ENCODE peak calls at places on chromosome 6, in five cellular contexts. One of them, this sample, is unnamed.

GRCh38 chr6:149938571-149939462 is 3.0 kb upstream of the ULBP2 start:
- DNase-seq in fibroblast of mammary gland: no peak
- DNase-seq in skeletal muscle cell: no peak
- DNase-seq in prostate gland: no peak
- DNase-seq in stomach: no peak
- DNase-seq in this sample: peak

GRCh38 chr6:20978176-20978614 is 443.9 kb downstream of the CDKAL1 start:
- DNase-seq in fibroblast of mammary gland: peak
- DNase-seq in skeletal muscle cell: peak
- DNase-seq in prostate gland: no peak
- DNase-seq in stomach: no peak
- DNase-seq in this sample: peak

GRCh38 chr6:160659562-160659961 is 4.5 kb downstream of the LPA start:
- DNase-seq in fibroblast of mammary gland: no peak
- DNase-seq in skeletal muscle cell: no peak
- DNase-seq in prostate gland: no peak
- DNase-seq in stomach: no peak
- DNase-seq in this sample: no peak

GRCh38 chr6:106692112-106692822 is 62.9 kb downstream of the QRSL1 start:
- DNase-seq in fibroblast of mammary gland: peak
- DNase-seq in skeletal muscle cell: peak
- DNase-seq in prostate gland: peak
- DNase-seq in stomach: peak
- DNase-seq in this sample: peak

GRCh38 chr6:34130870-34131269 is 15.0 kb downstream of the GRM4 start:
- DNase-seq in fibroblast of mammary gland: no peak
- DNase-seq in skeletal muscle cell: no peak
- DNase-seq in prostate gland: no peak
- DNase-seq in stomach: no peak
- DNase-seq in this sample: no peak

GRCh38 chr6:94478178-94479140 is 1059.1 kb upstream of the EPHA7 start:
- DNase-seq in fibroblast of mammary gland: no peak
- DNase-seq in skeletal muscle cell: no peak
- DNase-seq in prostate gland: no peak
- DNase-seq in stomach: no peak
- DNase-seq in this sample: no peak

GRCh38 chr6:150894935-150895686 is 29.6 kb downstream of the MTHFD1L start:
- DNase-seq in fibroblast of mammary gland: peak
- DNase-seq in skeletal muscle cell: no peak
- DNase-seq in prostate gland: no peak
- DNase-seq in stomach: no peak
- DNase-seq in this sample: no peak

GRCh38 chr6:136031982-136032381 is 180.5 kb downstream of the PDE7B start:
- DNase-seq in fibroblast of mammary gland: peak
- DNase-seq in skeletal muscle cell: no peak
- DNase-seq in prostate gland: no peak
- DNase-seq in stomach: no peak
- DNase-seq in this sample: no peak

GRCh38 chr6:169930799-169931198 is 179.4 kb downstream of the ERMARD start:
- DNase-seq in fibroblast of mammary gland: no peak
- DNase-seq in skeletal muscle cell: no peak
- DNase-seq in prostate gland: no peak
- DNase-seq in stomach: no peak
- DNase-seq in this sample: no peak

GRCh38 chr6:33375143-33375649 is 16.4 kb upstream of the KIFC1 start:
- DNase-seq in fibroblast of mammary gland: peak
- DNase-seq in skeletal muscle cell: peak
- DNase-seq in prostate gland: peak
- DNase-seq in stomach: peak
- DNase-seq in this sample: peak

GRCh38 chr6:68915591-68915990 is 280.5 kb downstream of the ADGRB3 start:
- DNase-seq in fibroblast of mammary gland: no peak
- DNase-seq in skeletal muscle cell: no peak
- DNase-seq in prostate gland: no peak
- DNase-seq in stomach: no peak
- DNase-seq in this sample: no peak

GRCh38 chr6:162055365-162055764 is 672.2 kb downstream of the PRKN start:
- DNase-seq in fibroblast of mammary gland: no peak
- DNase-seq in skeletal muscle cell: no peak
- DNase-seq in prostate gland: no peak
- DNase-seq in stomach: no peak
- DNase-seq in this sample: no peak

GRCh38 chr6:797479-798077 is 104.6 kb upstream of the EXOC2 start:
- DNase-seq in fibroblast of mammary gland: peak
- DNase-seq in skeletal muscle cell: peak
- DNase-seq in prostate gland: peak
- DNase-seq in stomach: peak
- DNase-seq in this sample: peak

GRCh38 chr6:162856885-162857284 is 129.1 kb downstream of the PACRG start:
- DNase-seq in fibroblast of mammary gland: peak
- DNase-seq in skeletal muscle cell: peak
- DNase-seq in prostate gland: peak
- DNase-seq in stomach: no peak
- DNase-seq in this sample: peak

DNA sequence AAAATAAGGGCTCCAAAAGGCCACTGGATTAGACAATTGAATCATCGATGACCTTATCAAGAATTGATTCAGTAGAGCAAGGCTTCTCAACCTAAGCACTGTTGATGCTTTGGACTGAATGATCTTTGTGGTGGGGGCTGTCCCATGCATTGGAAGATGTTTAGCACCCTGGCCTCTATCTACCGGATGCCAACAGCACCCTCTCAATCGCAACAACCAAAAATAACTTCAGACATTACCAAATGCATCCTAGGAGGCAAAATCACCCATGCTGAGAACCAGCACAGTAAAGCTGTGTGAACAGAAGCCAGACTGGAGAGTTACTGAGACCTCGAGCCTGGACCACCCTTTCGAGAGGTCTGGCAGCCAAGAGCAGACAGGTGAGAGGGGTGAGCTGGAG is 67.5 kb downstream of the TBC1D7 start:
- DNase-seq in fibroblast of mammary gland: no peak
- DNase-seq in skeletal muscle cell: no peak
- DNase-seq in prostate gland: no peak
- DNase-seq in stomach: no peak
- DNase-seq in this sample: no peak
- H3K4me3 ChIP-seq in fibroblast of mammary gland: no peak
- H3K4me3 ChIP-seq in skeletal muscle cell: no peak
- H3K4me3 ChIP-seq in prostate gland: no peak
- H3K4me3 ChIP-seq in stomach: no peak
- H3K4me3 ChIP-seq in this sample: no peak

GRCh38 chr6:119344306-119344705 is 5.3 kb downstream of the MAN1A1 start:
- DNase-seq in fibroblast of mammary gland: no peak
- DNase-seq in skeletal muscle cell: no peak
- DNase-seq in prostate gland: no peak
- DNase-seq in stomach: no peak
- DNase-seq in this sample: no peak

GRCh38 chr6:119346914-119347313 is 2.6 kb downstream of the MAN1A1 start:
- DNase-seq in fibroblast of mammary gland: no peak
- DNase-seq in skeletal muscle cell: no peak
- DNase-seq in prostate gland: no peak
- DNase-seq in stomach: no peak
- DNase-seq in this sample: no peak

GRCh38 chr6:119343573-119344146 is 5.9 kb downstream of the MAN1A1 start:
- DNase-seq in fibroblast of mammary gland: no peak
- DNase-seq in skeletal muscle cell: no peak
- DNase-seq in prostate gland: no peak
- DNase-seq in stomach: no peak
- DNase-seq in this sample: no peak

GRCh38 chr6:119346450-119346849 is 3.1 kb downstream of the MAN1A1 start:
- DNase-seq in fibroblast of mammary gland: no peak
- DNase-seq in skeletal muscle cell: no peak
- DNase-seq in prostate gland: no peak
- DNase-seq in stomach: no peak
- DNase-seq in this sample: no peak

GRCh38 chr6:119345114-119345513 is 4.4 kb downstream of the MAN1A1 start:
- DNase-seq in fibroblast of mammary gland: no peak
- DNase-seq in skeletal muscle cell: no peak
- DNase-seq in prostate gland: no peak
- DNase-seq in stomach: no peak
- DNase-seq in this sample: no peak
- H3K4me3 ChIP-seq in fibroblast of mammary gland: no peak
- H3K4me3 ChIP-seq in skeletal muscle cell: no peak
- H3K4me3 ChIP-seq in prostate gland: no peak
- H3K4me3 ChIP-seq in stomach: no peak
- H3K4me3 ChIP-seq in this sample: no peak

GRCh38 chr6:90586675-90587638 is at the start of gene MAP3K7:
- DNase-seq in fibroblast of mammary gland: peak
- DNase-seq in skeletal muscle cell: peak
- DNase-seq in prostate gland: peak
- DNase-seq in stomach: peak
- DNase-seq in this sample: peak

GRCh38 chr6:90578894-90579549 is 7.8 kb downstream of the MAP3K7 start:
- DNase-seq in fibroblast of mammary gland: no peak
- DNase-seq in skeletal muscle cell: no peak
- DNase-seq in prostate gland: no peak
- DNase-seq in stomach: no peak
- DNase-seq in this sample: no peak

GRCh38 chr6:90583783-90584481 is 2.9 kb downstream of the MAP3K7 start:
- DNase-seq in fibroblast of mammary gland: no peak
- DNase-seq in skeletal muscle cell: no peak
- DNase-seq in prostate gland: no peak
- DNase-seq in stomach: no peak
- DNase-seq in this sample: no peak

GRCh38 chr6:90583179-90583578 is 3.7 kb downstream of the MAP3K7 start:
- DNase-seq in fibroblast of mammary gland: peak
- DNase-seq in skeletal muscle cell: no peak
- DNase-seq in prostate gland: no peak
- DNase-seq in stomach: no peak
- DNase-seq in this sample: no peak

DNA sequence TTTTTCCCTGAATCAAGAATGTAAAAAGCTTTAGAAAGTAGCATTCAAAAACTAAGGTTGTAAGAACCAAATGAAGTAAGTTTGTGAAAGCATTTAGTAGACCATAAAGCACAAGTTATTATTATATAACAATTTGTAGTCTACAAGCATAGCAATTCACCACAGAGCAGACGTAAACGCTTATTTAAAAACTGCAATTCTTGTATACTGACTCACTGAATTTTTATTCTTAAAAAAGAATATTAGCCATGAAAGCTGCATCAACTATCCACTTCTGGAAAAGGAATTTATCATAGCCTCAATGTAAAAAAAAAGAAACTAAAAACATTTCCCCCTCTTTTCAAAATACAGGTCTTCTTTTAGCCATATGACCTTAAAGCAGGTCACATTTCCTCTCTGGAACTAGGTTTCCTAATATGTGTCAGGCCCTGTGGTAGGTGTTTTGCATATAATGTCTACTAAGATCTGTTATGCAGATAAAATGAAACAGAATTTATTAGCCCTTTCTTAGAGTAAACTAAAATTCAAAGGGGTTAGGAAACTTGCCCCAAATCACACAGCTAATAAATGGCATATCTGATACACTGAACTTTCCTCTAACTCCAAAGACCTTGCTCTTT is 2.1 kb downstream of the MAP3K7 start:
- DNase-seq in fibroblast of mammary gland: no peak
- DNase-seq in skeletal muscle cell: no peak
- DNase-seq in prostate gland: no peak
- DNase-seq in stomach: no peak
- DNase-seq in this sample: no peak
- H3K4me3 ChIP-seq in fibroblast of mammary gland: peak
- H3K4me3 ChIP-seq in skeletal muscle cell: peak
- H3K4me3 ChIP-seq in prostate gland: no peak
- H3K4me3 ChIP-seq in stomach: no peak
- H3K4me3 ChIP-seq in this sample: no peak

DNA sequence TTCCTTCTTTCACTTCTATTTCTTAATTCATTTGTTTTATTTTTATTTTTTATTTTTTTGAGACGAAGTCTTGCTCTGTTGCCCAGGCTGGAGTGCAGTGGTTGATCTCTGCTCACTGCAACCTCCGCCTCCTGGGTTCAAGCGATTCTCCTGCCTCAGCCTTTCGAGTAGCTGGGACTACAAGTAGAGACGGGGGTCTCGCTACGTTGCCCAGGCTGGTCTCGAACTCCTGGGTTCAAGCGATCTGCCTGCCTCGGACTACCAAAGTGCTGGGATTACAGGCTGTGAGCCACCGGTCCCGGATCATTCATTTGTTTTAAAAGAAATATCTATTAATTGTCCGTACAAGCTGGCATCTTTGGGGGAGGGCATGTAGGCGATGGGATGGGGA is 487 bp upstream of the NFKBIE start:
- DNase-seq in fibroblast of mammary gland: no peak
- DNase-seq in skeletal muscle cell: no peak
- DNase-seq in prostate gland: no peak
- DNase-seq in stomach: no peak
- DNase-seq in this sample: no peak
- H3K4me3 ChIP-seq in fibroblast of mammary gland: no peak
- H3K4me3 ChIP-seq in skeletal muscle cell: peak
- H3K4me3 ChIP-seq in prostate gland: peak
- H3K4me3 ChIP-seq in stomach: peak
- H3K4me3 ChIP-seq in this sample: peak

GRCh38 chr6:109484161-109484560 is 1.1 kb upstream of the ZBTB24 start:
- DNase-seq in fibroblast of mammary gland: peak
- DNase-seq in skeletal muscle cell: no peak
- DNase-seq in prostate gland: no peak
- DNase-seq in stomach: no peak
- DNase-seq in this sample: no peak
- H3K4me3 ChIP-seq in fibroblast of mammary gland: no peak
- H3K4me3 ChIP-seq in skeletal muscle cell: no peak
- H3K4me3 ChIP-seq in prostate gland: no peak
- H3K4me3 ChIP-seq in stomach: no peak
- H3K4me3 ChIP-seq in this sample: no peak

DNA sequence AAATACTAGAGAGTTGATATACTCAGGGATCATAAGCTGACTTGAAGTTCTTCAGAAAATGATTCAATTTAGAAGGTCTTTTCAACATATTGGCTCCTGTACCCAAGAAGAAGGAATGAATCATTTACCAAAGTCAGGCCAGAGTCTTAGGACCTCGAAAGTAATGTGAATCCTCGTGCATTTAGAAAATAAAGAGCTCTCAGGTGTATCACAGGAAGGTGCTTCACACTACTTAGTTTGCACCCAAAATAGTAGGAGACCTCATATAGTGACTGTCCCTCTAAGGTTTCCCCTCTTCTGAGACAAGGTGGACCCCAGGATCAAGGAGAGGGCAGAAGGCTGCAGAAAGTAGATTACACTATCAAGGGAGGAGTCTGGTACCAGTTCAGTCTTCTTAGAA is 71.8 kb downstream of the F13A1 start:
- DNase-seq in fibroblast of mammary gland: no peak
- DNase-seq in skeletal muscle cell: no peak
- DNase-seq in prostate gland: no peak
- DNase-seq in stomach: no peak
- DNase-seq in this sample: no peak
- H3K4me3 ChIP-seq in fibroblast of mammary gland: no peak
- H3K4me3 ChIP-seq in skeletal muscle cell: no peak
- H3K4me3 ChIP-seq in prostate gland: no peak
- H3K4me3 ChIP-seq in stomach: no peak
- H3K4me3 ChIP-seq in this sample: no peak

This sample was measured in thyroid gland.